ENCODE peak calls at places on chromosomes 6 and 20, in ten cellular contexts. Y, Q, C, V, Z, B, D, F, A and M are unnamed samples.

GRCh38 chr6:141105481-141105880 is 1027.2 kb upstream of the GJE1 start:
- DNase-seq in V (no peak), F (no peak), Z (peak; percentile 61), B (no peak), C (peak; percentile 50), A (no peak), D (no peak), Y (no peak), Q (no peak), M (no peak)

GRCh38 chr6:169427856-169428255 is 174.2 kb upstream of the THBS2 start:
- DNase-seq in B (no peak), Z (no peak), C (peak; percentile 80), D (no peak), F (no peak), V (no peak), Y (no peak), Q (no peak), A (no peak), M (no peak)

GRCh38 chr6:4778086-4778485 is 1.9 kb downstream of the CDYL start:
- DNase-seq in Z (no peak), F (no peak), Q (no peak), C (no peak), V (no peak), A (no peak), B (no peak), Y (no peak), D (no peak), M (no peak)

GRCh38 chr6:20802596-20802995 is 268.3 kb downstream of the CDKAL1 start:
- DNase-seq in A (no peak), Y (no peak), Q (no peak), C (peak; percentile 19), F (no peak), Z (no peak), B (no peak), V (no peak), D (no peak), M (no peak)

GRCh38 chr6:143708889-143709288 is 31.1 kb downstream of the PHACTR2 start:
- DNase-seq in C (no peak), A (no peak), B (no peak), Q (no peak), D (no peak), Z (no peak), Y (no peak), F (no peak), V (no peak), M (no peak)

GRCh38 chr20:48455606-48456360 is 372.0 kb downstream of the PREX1 start:
- DNase-seq in A (no peak), B (no peak), Q (peak; percentile 45), V (no peak), Y (no peak), F (no peak), Z (no peak), D (no peak), C (no peak), M (no peak)

GRCh38 chr6:20400476-20401402 is 940 bp upstream of the E2F3 start:
- DNase-seq in C (no peak), D (peak; percentile 76), Y (peak; percentile 65), A (peak; percentile 57), Z (no peak), Q (no peak), F (peak; percentile 17), B (peak; percentile 63), V (peak; percentile 58), M (no peak)

GRCh38 chr20:41233976-41234514 is 83.5 kb downstream of the ZHX3 start:
- DNase-seq in C (no peak), Q (no peak), A (no peak), D (no peak), B (no peak), V (no peak), Z (no peak), Y (no peak), F (no peak), M (no peak)

GRCh38 chr20:16170406-16170971 is 402.8 kb downstream of the KIF16B start:
- DNase-seq in Y (no peak), C (no peak), Z (no peak), D (no peak), V (no peak), A (no peak), Q (no peak), B (no peak), F (no peak), M (no peak)

GRCh38 chr20:34491226-34491931 is 24.8 kb upstream of the DYNLRB1 start:
- DNase-seq in Y (no peak), V (no peak), C (no peak), Q (no peak), F (no peak), D (no peak), Z (no peak), B (no peak), A (no peak), M (no peak)

GRCh38 chr6:167910007-167910406 is 83.3 kb downstream of the AFDN start:
- DNase-seq in Z (no peak), A (no peak), B (peak; percentile 21), V (no peak), D (no peak), F (no peak), Q (no peak), Y (no peak), C (no peak), M (no peak)

GRCh38 chr6:145954985-145955384 is 9.2 kb downstream of the SHPRH start:
- DNase-seq in C (no peak), D (no peak), Q (no peak), B (no peak), A (no peak), Z (no peak), Y (no peak), F (no peak), V (no peak), M (no peak)

GRCh38 chr6:56399672-56400263 is 152.4 kb upstream of the COL21A1 start:
- DNase-seq in A (no peak), Y (no peak), F (no peak), V (no peak), Q (no peak), B (no peak), D (no peak), C (no peak), Z (no peak), M (no peak)

GRCh38 chr6:93721386-93722048 is 302.2 kb upstream of the EPHA7 start:
- DNase-seq in Q (no peak), A (no peak), Z (peak; percentile 16), Y (no peak), F (no peak), D (no peak), B (no peak), C (no peak), V (no peak), M (no peak)

GRCh38 chr6:63580704-63580961 is 8.4 kb downstream of the LOC128125822 start:
- DNase-seq in Y (no peak), C (no peak), Q (no peak), A (no peak), V (no peak), D (no peak), F (no peak), Z (no peak), B (no peak), M (no peak)

GRCh38 chr6:63582579-63583231 is 10.4 kb downstream of the LOC128125822 start:
- DNase-seq in C (no peak), A (no peak), D (no peak), Z (no peak), Q (no peak), F (no peak), B (no peak), Y (no peak), V (no peak), M (no peak)

GRCh38 chr6:63579937-63580703 is 7.8 kb downstream of the LOC128125822 start:
- DNase-seq in Y (no peak), C (no peak), A (no peak), Q (no peak), B (no peak), F (no peak), D (no peak), V (no peak), Z (no peak), M (no peak)

GRCh38 chr6:63584125-63584514 is 11.8 kb downstream of the LOC128125822 start:
- DNase-seq in D (no peak), A (no peak), V (no peak), F (no peak), C (peak; percentile 42), Y (no peak), Q (no peak), Z (no peak), B (no peak), M (no peak)

GRCh38 chr6:63581355-63581998 is 9.2 kb downstream of the LOC128125822 start:
- DNase-seq in A (no peak), Q (no peak), D (no peak), Z (no peak), B (no peak), Y (no peak), V (no peak), F (no peak), C (no peak), M (no peak)
- H3K36me3 ChIP-seq in A (peaks cover 22% of the 10 kb centered on the region), Q (peaks cover 64% of the 10 kb centered on the region), D (peaks cover 8% of the 10 kb centered on the region), Z (peaks cover 56% of the 10 kb centered on the region), B (peaks cover 73% of the 10 kb centered on the region), Y (peaks cover 50% of the 10 kb centered on the region), V (peaks cover 39% of the 10 kb centered on the region), F (peaks cover 50% of the 10 kb centered on the region), C (peaks cover 33% of the 10 kb centered on the region), M (peaks cover 24% of the 10 kb centered on the region)

GRCh38 chr6:108665495-108666196 is 104.9 kb downstream of the FOXO3 start:
- DNase-seq in D (no peak), V (no peak), Y (no peak), F (no peak), B (no peak), Q (no peak), A (no peak), C (no peak), Z (no peak), M (no peak)
- H3K36me3 ChIP-seq in D (peaks cover 15% of the 10 kb centered on the region), V (no peaks in the 10 kb centered on the region), Y (peaks cover 51% of the 10 kb centered on the region), F (no peaks in the 10 kb centered on the region), B (peaks cover 8% of the 10 kb centered on the region), Q (peaks cover 27% of the 10 kb centered on the region), A (no peaks in the 10 kb centered on the region), C (peaks cover 19% of the 10 kb centered on the region), Z (peaks cover 12% of the 10 kb centered on the region), M (peaks cover 6% of the 10 kb centered on the region)

GRCh38 chr6:25981529-25982263 is 19.1 kb downstream of the TRIM38 start:
- DNase-seq in Z (no peak), C (no peak), Y (no peak), B (no peak), F (no peak), Q (no peak), A (no peak), D (no peak), V (no peak), M (no peak)
- H3K36me3 ChIP-seq in Z (no peaks in the 10 kb centered on the region), C (peaks cover 49% of the 10 kb centered on the region), Y (peaks cover 90% of the 10 kb centered on the region), B (no peaks in the 10 kb centered on the region), F (peaks cover 72% of the 10 kb centered on the region), Q (peaks cover 90% of the 10 kb centered on the region), A (peaks cover 56% of the 10 kb centered on the region), D (peaks cover 29% of the 10 kb centered on the region), V (peaks cover 39% of the 10 kb centered on the region), M (peaks cover 17% of the 10 kb centered on the region)

DNA sequence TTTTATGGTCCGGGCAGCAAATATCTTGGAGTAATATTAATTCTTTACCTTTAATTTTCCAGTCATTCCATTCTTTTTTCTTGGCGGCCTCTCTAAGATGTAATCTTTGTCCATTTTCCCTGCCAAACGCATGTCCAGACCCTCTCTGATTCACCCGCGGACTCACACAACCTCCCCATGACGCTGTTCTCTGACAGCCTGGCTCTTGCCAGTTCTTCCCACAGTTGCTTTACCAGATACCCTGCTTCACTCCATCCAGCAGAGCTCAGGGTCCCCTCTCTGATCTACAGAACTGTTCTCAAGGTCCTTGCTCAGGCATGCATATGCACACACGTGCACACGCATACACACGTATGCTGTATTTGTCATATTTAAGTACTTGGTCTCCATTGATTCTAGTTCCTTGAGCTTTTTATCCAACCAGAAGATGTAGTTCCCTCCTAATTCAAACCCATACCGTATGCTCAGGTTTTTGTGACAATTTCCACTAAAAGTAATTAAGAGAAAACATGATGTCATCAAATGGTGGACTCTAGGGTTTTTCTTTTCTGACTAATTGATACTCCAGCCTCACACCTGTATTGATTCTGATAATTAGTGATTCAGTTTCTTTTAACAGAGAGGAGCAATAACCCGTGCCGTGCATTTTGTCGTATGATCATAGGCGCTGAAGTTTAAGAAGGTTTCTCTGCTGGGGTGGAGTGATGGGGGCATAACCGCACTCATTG is 10.0 kb downstream of the BPHL start:
- DNase-seq in D (no peak), F (no peak), A (no peak), C (no peak), Y (no peak), Q (no peak), B (no peak), Z (no peak), V (no peak), M (no peak)
- H3K36me3 ChIP-seq in D (peaks cover 9% of the 10 kb centered on the region), F (no peaks in the 10 kb centered on the region), A (no peaks in the 10 kb centered on the region), C (peaks cover 20% of the 10 kb centered on the region), Y (peaks cover 49% of the 10 kb centered on the region), Q (peaks cover 4% of the 10 kb centered on the region), B (peaks cover 20% of the 10 kb centered on the region), Z (peaks cover 55% of the 10 kb centered on the region), V (no peaks in the 10 kb centered on the region), M (peaks cover 7% of the 10 kb centered on the region)